ENCODE peak calls at places on chromosomes 7 and 10, in five cellular contexts. T is Karpas-422, R is ascending aorta, K is Peyer's patch, Z is PC-9. G is an unnamed sample. For H3K4me1, the result is how much of the 10 kb centered on the place peaks cover.

GRCh38 chr10:35643976-35644799 is 2.1 kb upstream of the FZD8 start:
- DNase-seq in K (no peak), R (no peak), Z (no peak), T (no peak), G (no peak)

GRCh38 chr10:21497177-21497807 is 28.2 kb downstream of the SKIDA1 start:
- DNase-seq in K (peak), T (no peak), R (peak), Z (peak), G (no peak)

GRCh38 chr7:101743241-101743994 is 74.0 kb upstream of the CUX1 start:
- DNase-seq in Z (peak), R (no peak), K (peak), T (peak), G (peak)

GRCh38 chr7:81624650-81625310 is 145.1 kb downstream of the HGF start:
- DNase-seq in K (no peak), Z (no peak), R (no peak), T (no peak), G (no peak)

GRCh38 chr10:71213761-71214440 is 1.5 kb downstream of the UNC5B start:
- DNase-seq in K (peak), Z (peak), T (no peak), R (no peak), G (no peak)

GRCh38 chr10:111076191-111076681 is 593 bp upstream of the ADRA2A start:
- DNase-seq in Z (no peak), K (peak), R (no peak), T (no peak), G (no peak)

GRCh38 chr7:149257146-149257545 is 4.8 kb upstream of the ZNF783 start:
- DNase-seq in R (no peak), T (no peak), Z (no peak), K (no peak), G (no peak)

GRCh38 chr7:90988996-90989765 is 275.1 kb upstream of the FZD1 start:
- DNase-seq in T (no peak), R (no peak), Z (no peak), K (no peak), G (no peak)

GRCh38 chr10:132840698-132841097 is 54.8 kb upstream of the NKX6-2 start:
- DNase-seq in R (no peak), Z (no peak), T (no peak), K (no peak), G (no peak)

GRCh38 chr7:19939746-19940145 is 166.3 kb upstream of the TMEM196 start:
- DNase-seq in Z (no peak), T (no peak), K (no peak), R (no peak), G (no peak)

GRCh38 chr7:824664-825063 is 7.6 kb upstream of the SUN1 start:
- DNase-seq in T (no peak), R (no peak), Z (no peak), K (no peak), G (no peak)

GRCh38 chr7:3164363-3164762 is 120.7 kb upstream of the CARD11 start:
- DNase-seq in Z (peak), K (no peak), T (no peak), R (no peak), G (no peak)

GRCh38 chr7:148838905-148839304 is 45.2 kb downstream of the EZH2 start:
- DNase-seq in Z (no peak), K (no peak), R (no peak), T (no peak), G (no peak)

GRCh38 chr7:55518836-55519235 is 53.5 kb downstream of the VOPP1 start:
- DNase-seq in K (peak), Z (no peak), R (no peak), T (no peak), G (no peak)

GRCh38 chr10:74824184-74825032 is 2.0 kb upstream of the KAT6B start:
- DNase-seq in Z (no peak), R (no peak), T (no peak), K (peak), G (no peak)

GRCh38 chr10:96642973-96643372 is 56.2 kb upstream of the TM9SF3 start:
- DNase-seq in K (peak), T (peak), R (peak), Z (peak), G (peak)

GRCh38 chr7:26168458-26169023 is 16.5 kb downstream of the NFE2L3 start:
- DNase-seq in T (no peak), R (no peak), Z (no peak), K (no peak), G (no peak)

GRCh38 chr7:128915841-128916642 is 5.5 kb upstream of the KCP start:
- DNase-seq in K (peak), Z (no peak), T (no peak), R (no peak), G (no peak)

GRCh38 chr10:62250594-62251198 is 17.9 kb downstream of the RTKN2 start:
- DNase-seq in Z (peak), K (peak), T (no peak), R (no peak), G (no peak)

GRCh38 chr7:155741805-155742204 is 70.5 kb downstream of the SHH start:
- DNase-seq in K (peak), R (no peak), Z (no peak), T (no peak), G (no peak)

GRCh38 chr7:100902638-100903037 is 7.0 kb upstream of the ACHE start:
- DNase-seq in T (no peak), Z (no peak), K (no peak), R (no peak), G (no peak)

GRCh38 chr7:24637021-24637420 is 63.8 kb downstream of the PALS2 start:
- DNase-seq in Z (no peak), R (no peak), T (no peak), K (no peak), G (no peak)

GRCh38 chr7:33849004-33849403 is 56.3 kb upstream of the BMPER start:
- DNase-seq in K (no peak), Z (no peak), R (no peak), T (no peak), G (no peak)

GRCh38 chr10:97974108-97974507 is 56.3 kb downstream of the CRTAC1 start:
- DNase-seq in T (no peak), Z (no peak), R (no peak), K (no peak), G (no peak)

GRCh38 chr7:146074195-146074765 is 42.3 kb upstream of the CNTNAP2 start:
- DNase-seq in Z (no peak), T (no peak), R (no peak), K (no peak), G (no peak)

GRCh38 chr10:4447977-4448376 is 378.0 kb upstream of the AKR1E2 start:
- DNase-seq in Z (no peak), K (no peak), T (no peak), R (no peak), G (no peak)

GRCh38 chr7:30970594-30971094 is 6.9 kb downstream of the GHRHR start:
- DNase-seq in Z (no peak), T (no peak), K (no peak), R (no peak), G (no peak)

GRCh38 chr10:112265745-112266144 is 17.5 kb upstream of the TECTB start:
- DNase-seq in K (no peak), R (no peak), Z (no peak), T (no peak), G (no peak)

GRCh38 chr7:152894295-152895170 is 135.0 kb downstream of the ACTR3B start:
- DNase-seq in R (no peak), K (no peak), T (no peak), Z (peak), G (no peak)

GRCh38 chr7:49255061-49255460 is 330.7 kb downstream of the CDC14C start:
- DNase-seq in T (no peak), Z (no peak), K (no peak), R (no peak), G (no peak)

GRCh38 chr7:135713836-135714470 is 14.0 kb downstream of the SLC13A4 start:
- DNase-seq in Z (no peak), T (no peak), R (peak), K (no peak), G (no peak)

GRCh38 chr7:98286093-98286525 is 4.6 kb downstream of the BRI3 start:
- DNase-seq in Z (peak), T (no peak), R (peak), K (peak), G (no peak)

GRCh38 chr10:30435068-30435422 is 1.1 kb downstream of the MAP3K8 start:
- DNase-seq in K (peak), T (peak), R (no peak), Z (no peak), G (no peak)

GRCh38 chr10:12482586-12482985 is 133.2 kb downstream of the CAMK1D start:
- DNase-seq in K (no peak), R (no peak), Z (no peak), T (no peak), G (no peak)

GRCh38 chr7:139696547-139696946 is 81.3 kb downstream of the HIPK2 start:
- DNase-seq in T (no peak), K (peak), R (no peak), Z (no peak), G (no peak)

GRCh38 chr7:72793791-72794190 is 34.2 kb downstream of the TYW1B start:
- DNase-seq in T (no peak), R (no peak), Z (no peak), K (no peak), G (no peak)

GRCh38 chr10:5551531-5552375 is 27.0 kb downstream of the CALML3 start:
- DNase-seq in T (no peak), R (peak), K (peak), Z (peak), G (peak)

GRCh38 chr7:150975536-150976285 is 2.4 kb downstream of the KCNH2 start:
- DNase-seq in R (no peak), K (no peak), Z (no peak), T (no peak), G (no peak)

GRCh38 chr7:120998525-120998924 is 10.0 kb downstream of the CPED1 start:
- DNase-seq in Z (no peak), K (no peak), T (no peak), R (no peak), G (no peak)
- H3K4me1 ChIP-seq in Z (under half), K (under half), T (under half), R (under half), G (under half)

GRCh38 chr10:89332718-89333281 is 5.0 kb downstream of the IFIT3 start:
- DNase-seq in T (no peak), R (no peak), K (no peak), Z (no peak), G (peak)

GRCh38 chr10:89332092-89332633 is 4.4 kb downstream of the IFIT3 start:
- DNase-seq in Z (no peak), K (peak), T (peak), R (no peak), G (no peak)

GRCh38 chr10:89330537-89330936 is 2.7 kb downstream of the IFIT3 start:
- DNase-seq in T (no peak), Z (no peak), K (no peak), R (no peak), G (no peak)

GRCh38 chr10:89327803-89328441 is at the start of gene IFIT3:
- DNase-seq in Z (peak), T (no peak), R (no peak), K (peak), G (no peak)
- H3K27ac ChIP-seq in Z (peak), T (no peak), R (peak), K (peak), G (no peak)

GRCh38 chr7:43694399-43694748 is 34.9 kb downstream of the COA1 start:
- DNase-seq in T (no peak), K (no peak), R (no peak), Z (no peak), G (no peak)
- H3K4me1 ChIP-seq in T (under half), K (under half), R (under half), Z (under half), G (half or more)

DNA sequence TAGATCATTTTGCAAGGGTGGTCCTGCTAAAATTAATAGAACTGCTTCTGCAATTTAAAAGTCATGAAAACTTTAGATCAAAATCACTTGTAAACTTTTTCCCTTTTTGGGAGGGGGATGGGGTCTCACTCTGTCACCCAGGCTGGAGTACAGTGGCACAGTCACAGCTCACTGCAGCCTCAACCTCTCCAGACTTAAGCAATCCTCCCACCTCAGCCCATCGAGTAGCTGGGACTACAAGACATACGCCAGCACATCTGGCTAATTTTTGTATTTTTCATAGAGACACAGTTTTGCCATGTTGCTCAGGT is 79.7 kb downstream of the LRRC17 start:
- DNase-seq in T (no peak), K (no peak), Z (no peak), R (no peak), G (no peak)
- H3K27ac ChIP-seq in T (no peak), K (peak), Z (peak), R (peak), G (no peak)

GRCh38 chr10:124663228-124663627 is 81.0 kb downstream of the FAM53B start:
- DNase-seq in R (no peak), K (no peak), T (no peak), Z (no peak), G (no peak)

GRCh38 chr10:124658591-124659240 is 85.5 kb downstream of the FAM53B start:
- DNase-seq in T (no peak), K (no peak), R (no peak), Z (no peak), G (no peak)

GRCh38 chr10:124661661-124662180 is 82.5 kb downstream of the FAM53B start:
- DNase-seq in K (no peak), R (no peak), T (no peak), Z (no peak), G (no peak)

GRCh38 chr10:124659380-124659779 is 84.8 kb downstream of the FAM53B start:
- DNase-seq in T (no peak), Z (no peak), K (no peak), R (no peak), G (no peak)

GRCh38 chr10:124660404-124661125 is 83.6 kb downstream of the FAM53B start:
- DNase-seq in T (no peak), Z (no peak), K (no peak), R (no peak), G (no peak)
- H3K4me1 ChIP-seq in T (under half), Z (under half), K (under half), R (under half), G (under half)

GRCh38 chr7:28071570-28071969 is 109.0 kb downstream of the JAZF1 start:
- DNase-seq in R (no peak), Z (no peak), K (no peak), T (no peak), G (no peak)

GRCh38 chr7:28068811-28069216 is 111.8 kb downstream of the JAZF1 start:
- DNase-seq in K (no peak), R (no peak), Z (no peak), T (no peak), G (no peak)

GRCh38 chr7:28070311-28071055 is 110.1 kb downstream of the JAZF1 start:
- DNase-seq in Z (no peak), K (no peak), T (no peak), R (no peak), G (no peak)

GRCh38 chr7:28067171-28067570 is 113.4 kb downstream of the JAZF1 start:
- DNase-seq in R (no peak), K (no peak), T (no peak), Z (no peak), G (no peak)

GRCh38 chr7:28069788-28070187 is 110.8 kb downstream of the JAZF1 start:
- DNase-seq in T (no peak), R (no peak), Z (no peak), K (no peak), G (no peak)
- H3K27ac ChIP-seq in T (no peak), R (peak), Z (no peak), K (peak), G (no peak)

G was measured in CD8-positive, alpha-beta T cell.